ENCODE peak calls at places on chromosome 13, in eight cellular contexts. S, N, R, T, B, E, Z and A are unnamed samples.

GRCh38 chr13:41199526-41199925 is 5.2 kb upstream of the KBTBD7 start:
- DNase-seq in T (no peak), B (no peak), E (no peak), R (no peak), Z (peak), S (no peak), N (peak), A (no peak)

GRCh38 chr13:24664726-24665409 is 15.3 kb upstream of the ATP12A start:
- DNase-seq in T (no peak), S (no peak), R (peak), B (no peak), N (no peak), Z (no peak), E (peak), A (peak)

GRCh38 chr13:58876473-58876872 is 1244.9 kb downstream of the PCDH17 start:
- DNase-seq in Z (no peak), E (no peak), B (no peak), S (no peak), R (no peak), T (no peak), N (no peak), A (no peak)

GRCh38 chr13:96214804-96215445 is 125.0 kb downstream of the HS6ST3 start:
- DNase-seq in B (no peak), N (no peak), Z (no peak), R (no peak), S (no peak), E (no peak), T (no peak), A (no peak)

GRCh38 chr13:34035676-34036325 is 217.9 kb downstream of the RFC3 start:
- DNase-seq in T (no peak), E (peak), N (no peak), Z (no peak), R (no peak), S (peak), B (no peak), A (no peak)

GRCh38 chr13:32272021-32272695 is 43.0 kb downstream of the ZAR1L start:
- DNase-seq in N (no peak), T (no peak), R (no peak), E (peak), B (no peak), Z (no peak), S (no peak), A (no peak)

GRCh38 chr13:99197257-99197651 is 3.4 kb upstream of the UBAC2 start:
- DNase-seq in E (no peak), N (no peak), T (no peak), S (no peak), Z (no peak), B (no peak), R (no peak), A (no peak)

GRCh38 chr13:21318891-21319532 is 140.1 kb downstream of the ZDHHC20 start:
- DNase-seq in R (no peak), T (no peak), B (no peak), S (no peak), E (peak), Z (no peak), N (no peak), A (no peak)

GRCh38 chr13:108957369-108958012 is 328.1 kb downstream of the MYO16 start:
- DNase-seq in E (peak), S (peak), Z (no peak), R (no peak), T (no peak), N (peak), B (no peak), A (peak)

GRCh38 chr13:73248711-73249580 is 190.1 kb downstream of the KLF5 start:
- DNase-seq in N (no peak), R (no peak), E (peak), Z (no peak), B (no peak), S (no peak), T (peak), A (no peak)

GRCh38 chr13:27044837-27045570 is 126.6 kb downstream of the USP12 start:
- DNase-seq in B (no peak), E (no peak), N (no peak), T (no peak), Z (peak), R (no peak), S (no peak), A (no peak)